ENCODE peak calls at places on chromosomes 6 and 20, in five cellular contexts. L, Q, V, S and B are unnamed samples.

GRCh38 chr6:24339932-24340331 is 17.9 kb downstream of the DCDC2 start:
- DNase-seq in L (no peak), Q (no peak), V (no peak), S (no peak), B (no peak)

GRCh38 chr6:45801471-45802289 is 214.0 kb downstream of the CLIC5 start:
- DNase-seq in L (no peak), Q (no peak), V (no peak), S (no peak), B (no peak)

GRCh38 chr6:38847497-38847896 is 132.4 kb downstream of the DNAH8 start:
- DNase-seq in L (no peak), Q (no peak), V (no peak), S (no peak), B (no peak)

GRCh38 chr6:12150812-12151432 is 138.8 kb downstream of the HIVEP1 start:
- DNase-seq in L (no peak), Q (no peak), V (no peak), S (peak; percentile 67), B (peak; percentile 21)

GRCh38 chr6:9502991-9503761 is 911.7 kb downstream of the TFAP2A start:
- DNase-seq in L (peak; percentile 82), Q (peak; percentile 17), V (no peak), S (no peak), B (peak; percentile 70)

GRCh38 chr6:9659848-9660247 is 755.0 kb downstream of the TFAP2A start:
- DNase-seq in L (no peak), Q (no peak), V (no peak), S (no peak), B (no peak)

GRCh38 chr6:33755070-33755869 is 8.6 kb upstream of the IP6K3 start:
- DNase-seq in L (no peak), Q (no peak), V (no peak), S (no peak), B (no peak)

GRCh38 chr6:38180586-38180985 is 361.1 kb downstream of the ZFAND3 start:
- DNase-seq in L (no peak), Q (no peak), V (no peak), S (peak; percentile 41), B (no peak)

GRCh38 chr6:5361371-5361770 is 100.1 kb downstream of the FARS2 start:
- DNase-seq in L (peak; percentile 41), Q (no peak), V (no peak), S (no peak), B (no peak)

GRCh38 chr6:129340983-129341382 is 369.0 kb downstream of the ARHGAP18 start:
- DNase-seq in L (peak; percentile 96), Q (no peak), V (no peak), S (no peak), B (peak; percentile 57)

GRCh38 chr6:108168501-108168979 is 2.7 kb downstream of the NR2E1 start:
- DNase-seq in L (no peak), Q (peak; percentile 58), V (no peak), S (peak; percentile 77), B (peak; percentile 44)

GRCh38 chr6:12241493-12242214 is 48.5 kb upstream of the EDN1 start:
- DNase-seq in L (no peak), Q (no peak), V (no peak), S (no peak), B (no peak)

GRCh38 chr6:14671261-14671681 is 553.7 kb downstream of the CD83 start:
- DNase-seq in L (peak; percentile 89), Q (no peak), V (no peak), S (no peak), B (peak; percentile 56)

GRCh38 chr6:9398794-9399373 is 963.5 kb upstream of the SLC35B3 start:
- DNase-seq in L (no peak), Q (no peak), V (no peak), S (no peak), B (no peak)

GRCh38 chr6:126064994-126065401 is 78.7 kb downstream of the TRMT11 start:
- DNase-seq in L (no peak), Q (no peak), V (no peak), S (no peak), B (peak; percentile 52)

GRCh38 chr6:42864602-42865001 is 14.8 kb upstream of the RPL7L1 start:
- DNase-seq in L (no peak), Q (no peak), V (no peak), S (no peak), B (no peak)

GRCh38 chr20:18272451-18272850 is 15.9 kb upstream of the ZNF133 start:
- DNase-seq in L (no peak), Q (no peak), V (peak; percentile 98), S (no peak), B (peak; percentile 20)

GRCh38 chr6:157323114-157323923 is at the start of gene TMEM242:
- DNase-seq in L (peak; percentile 93), Q (peak; percentile 93), V (peak; percentile 93), S (peak; percentile 98), B (peak; percentile 96)

GRCh38 chr6:14881399-14881798 is 364.5 kb upstream of the JARID2 start:
- DNase-seq in L (peak; percentile 87), Q (no peak), V (no peak), S (no peak), B (peak; percentile 69)

GRCh38 chr20:38357653-38358207 is 11.4 kb downstream of the LBP start:
- DNase-seq in L (peak; percentile 15), Q (no peak), V (peak; percentile 21), S (no peak), B (no peak)

GRCh38 chr20:37877832-37878772 is 24.8 kb upstream of the VSTM2L start:
- DNase-seq in L (no peak), Q (no peak), V (no peak), S (no peak), B (no peak)

GRCh38 chr6:35725721-35726438 is 11.0 kb upstream of the ARMC12 start:
- DNase-seq in L (no peak), Q (no peak), V (no peak), S (no peak), B (peak; percentile 76)

GRCh38 chr6:168109171-168109570 is 30.2 kb upstream of the FRMD1 start:
- DNase-seq in L (no peak), Q (no peak), V (no peak), S (no peak), B (no peak)

GRCh38 chr6:148550569-148550968 is 196.3 kb upstream of the UST start:
- DNase-seq in L (no peak), Q (no peak), V (no peak), S (no peak), B (no peak)

GRCh38 chr6:18280084-18280483 is 15.8 kb upstream of the DEK start:
- DNase-seq in L (no peak), Q (no peak), V (no peak), S (no peak), B (no peak)

GRCh38 chr20:9518776-9519175 is 4.4 kb downstream of the LAMP5 start:
- DNase-seq in L (no peak), Q (no peak), V (no peak), S (peak; percentile 61), B (no peak)

GRCh38 chr20:51341581-51341980 is 200.9 kb downstream of the NFATC2 start:
- DNase-seq in L (peak; percentile 72), Q (no peak), V (no peak), S (no peak), B (peak; percentile 36)

GRCh38 chr6:42555477-42556457 is 8.1 kb upstream of the UBR2 start:
- DNase-seq in L (peak; percentile 32), Q (no peak), V (no peak), S (no peak), B (peak; percentile 35)

GRCh38 chr6:153083869-153084268 is 47.2 kb downstream of the RGS17 start:
- DNase-seq in L (no peak), Q (no peak), V (no peak), S (no peak), B (no peak)

GRCh38 chr6:127786109-127786508 is 114.7 kb downstream of the THEMIS start:
- DNase-seq in L (peak; percentile 22), Q (no peak), V (no peak), S (no peak), B (no peak)

GRCh38 chr20:23937303-23938117 is 51.1 kb downstream of the GGTLC1 start:
- DNase-seq in L (peak; percentile 36), Q (peak; percentile 56), V (peak; percentile 56), S (peak; percentile 66), B (peak; percentile 40)

GRCh38 chr6:53578371-53578770 is 33.5 kb upstream of the GCLC start:
- DNase-seq in L (no peak), Q (no peak), V (no peak), S (no peak), B (no peak)

GRCh38 chr6:118551063-118551672 is 3.1 kb downstream of the PLN start:
- DNase-seq in L (peak; percentile 79), Q (peak; percentile 15), V (peak; percentile 6), S (no peak), B (peak; percentile 79)

GRCh38 chr6:138404666-138405337 is 779 bp downstream of the HEBP2 start:
- DNase-seq in L (no peak), Q (no peak), V (no peak), S (peak; percentile 64), B (peak; percentile 35)

GRCh38 chr6:7991992-7992815 is 72.0 kb downstream of the BLOC1S5 start:
- DNase-seq in L (peak; percentile 92), Q (no peak), V (peak; percentile 77), S (no peak), B (peak; percentile 63)

GRCh38 chr6:82970853-82971252 is 94.8 kb downstream of the UBE3D start:
- DNase-seq in L (no peak), Q (no peak), V (no peak), S (no peak), B (no peak)

GRCh38 chr6:32153835-32154513 is at the start of gene PPT2:
- DNase-seq in L (peak; percentile 91), Q (peak; percentile 88), V (peak; percentile 38), S (peak; percentile 88), B (peak; percentile 97)
- H3K14ac ChIP-seq in L (peak within 1 kb of the TSS; percentile 90), Q (peak within 1 kb of the TSS; percentile 86), V (peak within 1 kb of the TSS; percentile 89), S (no peak within 1 kb of the TSS), B (no peak within 1 kb of the TSS)

DNA sequence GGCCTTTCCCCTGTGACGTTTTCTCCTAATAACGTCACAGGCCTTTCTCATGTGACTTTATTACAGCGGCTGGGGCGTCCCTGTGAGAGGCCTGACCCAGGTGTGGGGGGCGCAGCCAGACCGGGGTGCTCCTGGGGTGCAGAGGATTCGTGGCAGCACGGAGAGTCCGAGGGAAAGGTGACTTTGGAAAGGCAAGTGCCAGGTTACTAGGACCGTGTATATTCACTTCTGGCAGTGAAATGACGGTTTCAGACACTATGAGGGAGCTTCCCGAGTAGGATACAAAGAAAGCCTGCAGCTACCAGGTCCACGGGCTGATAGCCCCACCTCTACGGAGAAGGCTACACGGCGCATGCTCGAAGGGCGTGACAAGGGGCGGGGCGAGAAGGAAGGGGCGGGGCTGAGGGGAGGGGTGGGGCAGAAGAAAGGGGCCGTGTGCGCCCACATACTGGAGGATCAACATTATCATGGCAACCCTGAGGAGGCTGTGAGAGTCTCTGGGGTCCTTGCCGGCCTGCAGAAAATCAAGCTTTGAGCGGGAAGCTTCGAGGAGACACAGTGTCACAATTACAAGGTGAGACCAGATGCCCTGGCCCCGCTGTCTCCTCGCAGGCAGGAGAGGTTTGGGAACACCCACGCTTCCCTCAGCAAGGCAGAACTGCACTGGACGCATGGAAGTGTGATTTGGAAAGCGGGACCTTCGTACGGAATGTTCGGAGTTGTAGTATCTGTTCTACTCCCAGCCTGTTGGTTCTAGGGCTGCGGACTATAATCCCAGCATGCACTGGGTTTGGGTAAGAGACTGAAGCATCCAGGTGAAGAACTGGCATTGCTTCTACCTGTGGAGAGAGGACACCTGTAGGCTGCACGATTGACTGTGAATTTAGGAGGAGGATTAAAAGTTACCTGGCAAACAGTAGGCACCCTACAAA is 54.4 kb upstream of the ZNF337 start:
- DNase-seq in L (peak; percentile 28), Q (no peak), V (peak; percentile 22), S (no peak), B (no peak)
- H3K4me3 ChIP-seq in L (peak overlapping the region; percentile 58), Q (peak overlapping the region; percentile 32), V (no peak overlapping the region), S (peak overlapping the region; percentile 52), B (no peak overlapping the region)

GRCh38 chr6:44667226-44667625 is 279.7 kb downstream of the CDC5L start:
- DNase-seq in L (peak; percentile 77), Q (peak; percentile 48), V (no peak), S (peak; percentile 47), B (peak; percentile 80)
- H4K91ac ChIP-seq in L (peak overlapping the region; percentile 81), Q (no peak overlapping the region), V (peak overlapping the region; percentile 96), S (peak overlapping the region; percentile 84), B (no peak overlapping the region)

GRCh38 chr6:2999005-2999620 is 581 bp upstream of the NQO2 start:
- DNase-seq in L (peak; percentile 78), Q (no peak), V (peak; percentile 96), S (no peak), B (peak; percentile 95)
- H3K14ac ChIP-seq in L (no peak overlapping the region), Q (peak overlapping the region; percentile 67), V (no peak overlapping the region), S (no peak overlapping the region), B (no peak overlapping the region)